ENCODE peak calls at places on chromosomes 11 and 22, in four cellular contexts. U is stomach, G is body of pancreas, P is GM13977. X is an unnamed sample.
A peak's percentile ranks its signal among the peaks of the same experiment; 100 is the strongest.

GRCh38 chr22:22746963-22747933 is 102.8 kb downstream of the GGTLC2 start:
- DNase-seq in G (no peak), U (no peak), P (no peak), X (no peak)

GRCh38 chr11:32584921-32585320 is 1.3 kb downstream of the EIF3M start:
- DNase-seq in P (no peak), U (no peak), G (no peak), X (no peak)

GRCh38 chr11:132844956-132845355 is 687.3 kb downstream of the OPCML start:
- DNase-seq in G (no peak), U (no peak), P (no peak), X (no peak)

GRCh38 chr11:130211144-130211543 is 51.6 kb downstream of the ST14 start:
- DNase-seq in G (no peak), P (no peak), U (no peak), X (peak; percentile 18)

GRCh38 chr22:35752172-35752832 is 34.6 kb downstream of the APOL5 start:
- DNase-seq in U (no peak), G (no peak), P (no peak), X (no peak)

GRCh38 chr11:112216591-112217105 is 9.6 kb upstream of the PTS start:
- DNase-seq in G (no peak), U (no peak), P (no peak), X (no peak)

GRCh38 chr11:70525006-70525405 is 126.7 kb downstream of the CTTN start:
- DNase-seq in G (no peak), U (no peak), P (no peak), X (no peak)

GRCh38 chr22:39706406-39707150 is 136.0 kb downstream of the CACNA1I start:
- DNase-seq in P (no peak), G (no peak), U (no peak), X (no peak)

GRCh38 chr11:128886401-128887119 is 4.6 kb upstream of the KCNJ5 start:
- DNase-seq in U (peak; percentile 71), G (peak; percentile 84), P (no peak), X (no peak)

GRCh38 chr11:134536677-134537076 is 124.6 kb upstream of the B3GAT1 start:
- DNase-seq in U (no peak), G (no peak), P (no peak), X (no peak)

GRCh38 chr11:70471254-70471653 is 72.9 kb downstream of the CTTN start:
- DNase-seq in U (no peak), G (no peak), P (peak; percentile 75), X (no peak)

GRCh38 chr11:706439-706956 is 467 bp downstream of the EPS8L2 start:
- DNase-seq in U (peak; percentile 52), G (peak; percentile 54), P (no peak), X (no peak)

GRCh38 chr11:119560961-119561360 is 138.0 kb upstream of the THY1 start:
- DNase-seq in G (no peak), U (no peak), P (no peak), X (no peak)

GRCh38 chr11:66112640-66113098 is 42.6 kb downstream of the PACS1 start:
- DNase-seq in P (no peak), G (peak; percentile 16), U (no peak), X (no peak)

GRCh38 chr11:80668039-80668438 is 1227.2 kb upstream of the TENM4 start:
- DNase-seq in G (no peak), P (no peak), U (no peak), X (no peak)

GRCh38 chr11:88508808-88509581 is 171.5 kb upstream of the CTSC start:
- DNase-seq in P (peak; percentile 49), U (no peak), G (peak; percentile 10), X (peak; percentile 59)

GRCh38 chr22:49765951-49766350 is 61.7 kb downstream of the BRD1 start:
- DNase-seq in U (peak; percentile 17), P (no peak), G (no peak), X (peak; percentile 53)

GRCh38 chr11:106950067-106950491 is 68.2 kb downstream of the GUCY1A2 start:
- DNase-seq in U (no peak), P (no peak), G (no peak), X (no peak)